ENCODE peak calls at places on chromosomes 5 and 9, in four cellular contexts. K, O, Z and R are unnamed samples.

GRCh38 chr5:106759152-106759551 is 911.6 kb downstream of the EFNA5 start:
- DNase-seq in Z (no peak), K (no peak), O (no peak), R (no peak)

GRCh38 chr5:150146862-150147579 is 8.6 kb downstream of the PDGFRB start:
- DNase-seq in O (no peak), Z (no peak), K (no peak), R (no peak)

GRCh38 chr9:138100711-138101349 is 223.2 kb downstream of the CACNA1B start:
- DNase-seq in K (peak), O (peak), Z (no peak), R (peak)

GRCh38 chr9:72363908-72364678 is 915 bp downstream of the ZFAND5 start:
- DNase-seq in Z (peak), K (peak), O (peak), R (peak)

GRCh38 chr5:64315778-64316177 is 150.1 kb downstream of the RNF180 start:
- DNase-seq in K (no peak), O (no peak), Z (no peak), R (no peak)

GRCh38 chr5:36125868-36126267 is 25.8 kb downstream of the LMBRD2 start:
- DNase-seq in Z (no peak), K (no peak), O (no peak), R (no peak)

GRCh38 chr5:172886974-172887491 is 53.0 kb downstream of the ERGIC1 start:
- DNase-seq in K (no peak), Z (peak), O (no peak), R (no peak)

GRCh38 chr9:91885746-91886432 is 64.1 kb downstream of the ROR2 start:
- DNase-seq in O (no peak), Z (no peak), K (no peak), R (no peak)

GRCh38 chr5:179312557-179313235 is 32.6 kb downstream of the ADAMTS2 start:
- DNase-seq in Z (no peak), K (no peak), O (no peak), R (peak)

GRCh38 chr5:145681686-145682085 is 153.5 kb downstream of the PRELID2 start:
- DNase-seq in Z (peak), K (peak), O (peak), R (peak)

GRCh38 chr5:150070277-150070638 is 16.1 kb downstream of the CSF1R start:
- DNase-seq in K (no peak), Z (peak), O (no peak), R (peak)

GRCh38 chr9:114017741-114018715 is 60.1 kb downstream of the AMBP start:
- DNase-seq in K (no peak), O (no peak), Z (no peak), R (no peak)

GRCh38 chr9:137451976-137452760 is 7.0 kb downstream of the NSMF start:
- DNase-seq in K (no peak), Z (no peak), O (no peak), R (peak)

GRCh38 chr5:56019306-56020272 is 24.8 kb upstream of the IL6ST start:
- DNase-seq in K (no peak), Z (no peak), O (no peak), R (no peak)

GRCh38 chr5:38370341-38371100 is 112.2 kb downstream of the EGFLAM start:
- DNase-seq in O (no peak), Z (no peak), K (no peak), R (no peak)

GRCh38 chr5:38369692-38370091 is 111.3 kb downstream of the EGFLAM start:
- DNase-seq in O (no peak), Z (no peak), K (no peak), R (no peak)

GRCh38 chr5:38376404-38376803 is 118.0 kb downstream of the EGFLAM start:
- DNase-seq in Z (no peak), K (no peak), O (no peak), R (no peak)

GRCh38 chr5:38375423-38375822 is 117.1 kb downstream of the EGFLAM start:
- DNase-seq in K (no peak), Z (no peak), O (no peak), R (no peak)

DNA sequence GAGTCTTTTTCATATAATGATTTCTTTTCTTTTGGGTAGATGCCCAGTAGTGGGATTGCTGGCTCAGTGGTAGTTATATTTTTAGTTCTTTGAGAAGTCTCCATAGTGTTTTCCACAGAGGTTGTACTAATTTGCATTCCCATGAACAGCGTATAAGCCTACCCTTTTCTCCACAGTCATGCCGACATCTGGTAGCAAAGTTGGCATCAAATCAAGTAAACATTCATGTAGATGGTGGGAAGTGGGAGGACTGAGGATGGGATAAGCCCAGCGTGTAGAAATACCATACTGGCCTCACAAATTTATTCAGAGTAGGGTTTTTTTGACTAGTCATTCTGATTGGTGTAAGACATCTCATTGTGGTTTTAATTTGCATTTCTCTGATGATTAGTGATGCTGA is 115.4 kb downstream of the EGFLAM start:
- DNase-seq in K (no peak), Z (no peak), O (no peak), R (no peak)
- TF ChIP-seq NR3C1 in K (no peak), Z (no peak), O (no peak), R (no peak)

DNA sequence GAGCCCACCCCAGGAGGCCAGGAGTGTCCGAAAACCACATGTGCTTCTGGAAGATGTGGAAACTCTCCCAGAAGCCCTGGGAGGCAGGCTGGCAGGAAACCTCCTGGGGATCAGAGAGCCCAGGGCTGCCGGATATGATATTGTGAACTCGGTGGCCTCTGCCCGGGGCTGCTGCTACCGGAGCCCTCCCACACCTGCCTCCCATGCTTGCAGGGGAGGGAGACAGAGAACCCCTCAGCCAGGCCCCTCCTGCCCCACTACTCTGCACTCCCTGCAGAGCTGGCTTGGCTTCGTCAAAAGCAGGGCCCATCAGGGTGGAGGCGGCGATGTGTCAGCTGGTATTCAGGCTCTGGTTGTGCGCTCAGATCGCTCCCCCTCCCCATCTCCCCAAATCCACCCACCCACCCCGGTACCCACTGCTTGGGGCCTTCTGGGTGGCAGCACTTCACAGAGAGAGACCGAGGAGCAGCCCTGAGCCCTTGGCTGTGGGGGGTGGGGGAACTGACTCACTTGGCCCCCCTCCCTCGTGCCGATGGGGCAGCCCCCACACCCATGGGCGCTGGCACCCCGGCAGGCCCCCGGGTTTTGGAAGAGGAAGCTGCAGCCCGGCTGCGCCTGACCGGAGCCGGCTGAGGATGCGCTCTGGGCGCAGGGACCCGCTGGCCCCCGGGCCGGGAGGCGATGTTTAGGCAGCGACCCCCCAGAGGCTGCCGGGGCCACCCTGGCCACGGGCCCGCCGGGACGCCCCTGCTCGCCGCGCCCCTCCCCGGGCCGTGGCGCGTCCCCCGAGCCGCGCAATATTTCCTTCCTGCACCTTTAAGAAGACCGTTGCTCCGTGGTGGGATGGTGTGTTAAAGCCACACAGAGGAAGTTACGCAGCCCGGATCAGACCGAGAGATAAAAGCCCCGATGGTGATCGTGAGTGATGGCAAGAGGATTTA is 786 bp upstream of the NTNG2 start:
- DNase-seq in K (no peak), O (peak), Z (no peak), R (no peak)
- TF ChIP-seq NR3C1 in K (no peak), O (no peak), Z (no peak), R (no peak)

GRCh38 chr5:157828031-157828948 is 30.7 kb downstream of the CLINT1 start:
- DNase-seq in O (no peak), Z (no peak), K (no peak), R (no peak)
- TF ChIP-seq NR3C1 in O (no peak), Z (no peak), K (no peak), R (no peak)

DNA sequence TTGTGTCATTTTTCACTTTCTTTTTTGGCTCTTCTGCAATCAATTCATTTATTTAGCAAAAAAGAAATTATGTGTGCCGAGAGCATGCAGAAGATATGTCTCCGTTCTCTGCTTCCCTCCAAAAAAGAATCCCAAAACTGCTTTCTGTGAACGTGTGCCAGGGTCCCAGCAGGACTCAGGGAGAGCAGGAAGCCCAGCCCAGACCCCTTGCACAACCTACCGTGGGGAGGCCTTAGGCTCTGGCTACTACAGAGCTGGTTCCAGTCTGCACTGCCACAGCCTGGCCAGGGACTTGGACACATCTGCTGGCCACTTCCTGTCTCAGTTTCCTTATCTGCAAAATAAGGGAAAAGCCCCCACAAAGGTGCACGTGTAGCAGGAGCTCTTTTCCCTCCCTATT is 2.4 kb downstream of the FGFR4 start:
- DNase-seq in Z (no peak), O (no peak), K (no peak), R (no peak)
- TF ChIP-seq NR3C1 in Z (no peak), O (no peak), K (no peak), R (no peak)

GRCh38 chr9:76642701-76643209 is 121.5 kb upstream of the PCA3 start:
- DNase-seq in Z (no peak), O (no peak), K (no peak), R (no peak)

GRCh38 chr9:76642074-76642473 is 122.2 kb upstream of the PCA3 start:
- DNase-seq in Z (no peak), O (no peak), K (no peak), R (no peak)

GRCh38 chr9:76644171-76644570 is 120.1 kb upstream of the PCA3 start:
- DNase-seq in Z (no peak), K (no peak), O (no peak), R (no peak)

GRCh38 chr9:76644647-76645250 is 119.5 kb upstream of the PCA3 start:
- DNase-seq in O (no peak), K (no peak), Z (no peak), R (no peak)

GRCh38 chr9:76643399-76644117 is 120.7 kb upstream of the PCA3 start:
- DNase-seq in Z (no peak), K (no peak), O (no peak), R (peak)
- TF ChIP-seq NR3C1 in Z (no peak), K (no peak), O (no peak), R (no peak)

GRCh38 chr5:89320441-89320840 is 437.5 kb upstream of the MEF2C start:
- DNase-seq in K (no peak), Z (no peak), O (no peak), R (no peak)

GRCh38 chr5:89324990-89325389 is 442.0 kb upstream of the MEF2C start:
- DNase-seq in O (no peak), K (no peak), Z (no peak), R (no peak)

GRCh38 chr5:89315194-89315593 is 432.2 kb upstream of the MEF2C start:
- DNase-seq in Z (no peak), O (no peak), K (no peak), R (no peak)

GRCh38 chr5:89320889-89321288 is 437.9 kb upstream of the MEF2C start:
- DNase-seq in Z (no peak), K (no peak), O (no peak), R (no peak)
- TF ChIP-seq NR3C1 in Z (no peak), K (no peak), O (no peak), R (no peak)

DNA sequence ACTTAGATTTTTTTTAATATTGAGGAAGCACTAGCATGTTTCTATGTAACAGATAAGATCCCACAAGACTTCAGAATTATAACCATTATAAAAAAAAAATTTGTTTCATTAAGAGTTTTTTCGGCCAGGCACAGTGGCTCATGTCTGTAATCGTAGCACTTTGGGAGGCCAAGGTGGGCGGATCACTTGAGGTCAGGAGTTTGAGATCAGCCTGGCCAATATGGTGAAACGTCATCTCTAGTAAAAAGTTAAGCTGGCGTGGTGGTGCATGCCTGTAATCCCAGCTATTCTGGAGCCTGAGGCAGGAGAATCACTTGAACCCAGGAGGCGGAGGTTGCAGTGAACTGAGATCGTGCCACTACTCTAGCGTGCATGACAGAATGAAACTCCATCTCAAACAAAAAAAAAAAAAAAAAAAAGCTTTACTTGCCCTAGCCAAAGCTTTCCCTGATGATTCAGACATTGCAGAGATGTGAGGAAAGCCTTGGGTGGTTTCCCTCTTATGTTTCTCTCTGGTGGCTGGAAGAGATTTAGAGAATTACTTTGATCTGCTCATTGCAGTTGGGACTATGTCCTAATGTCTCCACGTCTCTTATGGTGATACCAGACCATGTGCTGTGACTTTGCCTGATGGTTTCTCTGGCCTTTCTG is 65.4 kb downstream of the EGFLAM start:
- DNase-seq in Z (no peak), O (no peak), K (no peak), R (no peak)
- TF ChIP-seq NR3C1 in Z (no peak), O (no peak), K (no peak), R (no peak)

DNA sequence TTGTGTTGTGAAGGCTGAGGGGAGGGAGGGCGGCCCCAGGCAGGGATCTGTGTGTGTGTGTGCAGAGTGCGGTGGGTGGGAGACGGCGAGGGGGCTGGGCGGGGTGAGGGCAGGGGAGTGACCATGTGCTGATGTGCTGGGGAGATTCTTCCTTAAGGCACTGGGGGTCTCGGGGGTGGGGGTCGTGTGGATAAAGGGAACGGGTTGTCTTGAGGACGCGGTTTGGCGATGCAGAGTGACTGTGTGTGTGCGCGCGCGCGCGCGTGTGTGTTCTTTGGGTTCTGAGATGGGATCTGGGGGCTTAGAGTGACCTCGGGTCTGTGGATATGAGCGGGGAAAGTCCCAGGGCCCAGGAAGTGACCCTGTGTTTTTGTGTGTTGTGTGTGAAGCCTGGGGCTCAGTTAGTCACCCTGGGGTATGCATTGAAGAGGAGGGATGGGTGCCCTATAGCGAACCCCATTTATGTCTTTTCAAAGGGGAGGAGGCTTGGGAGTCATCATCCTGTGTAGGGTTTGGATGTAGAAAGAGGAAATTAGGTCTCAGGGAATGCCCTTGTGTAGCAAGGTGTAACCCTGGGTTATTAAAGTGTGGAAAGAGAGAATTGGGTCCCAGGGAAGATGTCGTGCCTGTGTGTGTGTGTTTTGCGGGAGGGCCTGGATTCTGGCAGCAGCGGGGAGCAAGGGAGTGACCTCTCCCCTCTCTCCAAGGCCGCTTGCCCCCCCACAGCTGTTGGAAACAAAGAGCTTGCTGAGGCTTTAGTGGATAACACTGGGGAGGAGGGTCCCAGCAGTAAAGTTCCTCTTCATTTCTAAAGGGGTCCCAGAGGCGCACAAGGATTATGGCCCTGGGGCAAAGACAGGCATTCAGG is 1.4 kb downstream of the TMEFF1 start:
- DNase-seq in K (no peak), O (no peak), Z (no peak), R (peak)
- TF ChIP-seq NR3C1 in K (no peak), O (no peak), Z (no peak), R (no peak)